ENCODE peak calls at places on chromosomes 16 and 17, in eight cellular contexts. Q is H1, N is esophagus muscularis mucosa, F is K562, K is stomach, R is A549, H is GM12878, D is sigmoid colon. O is an unnamed sample.

GRCh38 chr16:924806-925205 is 46.0 kb downstream of the LMF1 start:
- DNase-seq in F (no peak), K (no peak), Q (no peak), H (no peak), R (no peak), D (no peak), N (no peak), O (no peak)

GRCh38 chr16:76232704-76233103 is 44.5 kb upstream of the CNTNAP4 start:
- DNase-seq in K (no peak), F (no peak), H (no peak), R (no peak), D (no peak), Q (no peak), N (no peak), O (no peak)

GRCh38 chr17:31052187-31052889 is 42.4 kb upstream of the NF1 start:
- DNase-seq in N (no peak), K (no peak), Q (no peak), H (no peak), R (no peak), D (peak), F (peak), O (no peak)

GRCh38 chr17:962650-963049 is 16.9 kb downstream of the NXN start:
- DNase-seq in F (no peak), Q (no peak), H (no peak), R (no peak), D (no peak), K (no peak), N (no peak), O (no peak)

GRCh38 chr17:79155701-79156100 is 81.1 kb downstream of the ENGASE start:
- DNase-seq in K (no peak), Q (no peak), N (no peak), D (no peak), F (no peak), H (no peak), R (no peak), O (no peak)

GRCh38 chr17:58046230-58047094 is 36.8 kb upstream of the DYNLL2 start:
- DNase-seq in F (no peak), R (no peak), K (no peak), D (no peak), N (no peak), Q (no peak), H (no peak), O (no peak)

GRCh38 chr16:87780385-87780989 is 14.7 kb upstream of the KLHDC4 start:
- DNase-seq in F (peak), K (peak), H (peak), R (no peak), N (no peak), D (no peak), Q (no peak), O (no peak)

GRCh38 chr16:1078579-1079021 is 6.1 kb downstream of the SSTR5 start:
- DNase-seq in Q (no peak), F (no peak), N (no peak), R (peak), D (no peak), H (no peak), K (peak), O (no peak)

GRCh38 chr17:74045608-74046007 is 157.9 kb upstream of the RPL38 start:
- DNase-seq in F (no peak), H (no peak), R (no peak), K (no peak), D (no peak), Q (no peak), N (no peak), O (no peak)

GRCh38 chr16:23509763-23510153 is 536 bp downstream of the GGA2 start:
- DNase-seq in Q (no peak), R (no peak), D (no peak), K (no peak), N (no peak), F (no peak), H (no peak), O (peak)

GRCh38 chr16:78775161-78775561 is 675.7 kb downstream of the WWOX start:
- DNase-seq in N (no peak), R (no peak), Q (no peak), D (no peak), K (no peak), H (no peak), F (no peak), O (no peak)

GRCh38 chr17:21218831-21219380 is 4.9 kb upstream of the TMEM11 start:
- DNase-seq in F (no peak), R (no peak), D (no peak), K (no peak), N (no peak), H (no peak), Q (no peak), O (no peak)

GRCh38 chr17:7296189-7296861 is 1.9 kb upstream of the YBX2 start:
- DNase-seq in Q (no peak), H (no peak), N (peak), K (peak), F (peak), D (peak), R (peak), O (peak)

GRCh38 chr17:58267347-58268324 is 13.1 kb downstream of the MPO start:
- DNase-seq in F (no peak), H (no peak), R (no peak), Q (no peak), D (no peak), N (no peak), K (no peak), O (no peak)

GRCh38 chr16:89019511-89019910 is 42.5 kb upstream of the CBFA2T3 start:
- DNase-seq in D (peak), F (no peak), K (no peak), H (no peak), Q (no peak), N (no peak), R (no peak), O (no peak)

GRCh38 chr17:66805567-66805966 is 29.4 kb upstream of the CACNG5 start:
- DNase-seq in K (no peak), F (no peak), N (no peak), D (peak), Q (no peak), R (no peak), H (no peak), O (no peak)

GRCh38 chr17:69870751-69871199 is 204.2 kb upstream of the KCNJ16 start:
- DNase-seq in K (no peak), R (no peak), Q (peak), H (no peak), D (no peak), F (no peak), N (no peak), O (no peak)

GRCh38 chr17:2893422-2893914 is 97.2 kb downstream of the RAP1GAP2 start:
- DNase-seq in F (no peak), N (no peak), Q (no peak), R (no peak), H (no peak), D (no peak), K (peak), O (no peak)

GRCh38 chr17:2885751-2886150 is 89.5 kb downstream of the RAP1GAP2 start:
- DNase-seq in N (no peak), F (no peak), Q (no peak), K (no peak), D (no peak), R (no peak), H (no peak), O (no peak)

GRCh38 chr17:2892305-2892971 is 96.2 kb downstream of the RAP1GAP2 start:
- DNase-seq in Q (no peak), F (no peak), N (no peak), R (peak), H (no peak), K (peak), D (no peak), O (no peak)

GRCh38 chr17:2894782-2895181 is 98.5 kb downstream of the RAP1GAP2 start:
- DNase-seq in N (no peak), H (no peak), F (no peak), K (peak), D (no peak), Q (no peak), R (no peak), O (no peak)

GRCh38 chr17:2889256-2889655 is 93.0 kb downstream of the RAP1GAP2 start:
- DNase-seq in F (no peak), N (no peak), Q (no peak), D (no peak), H (no peak), K (no peak), R (no peak), O (no peak)
- TF ChIP-seq POLR2A in F (no peak), N (no peak), Q (no peak), D (no peak), H (no peak), K (no peak), R (no peak), O (no peak)

GRCh38 chr17:50027639-50028206 is 28.2 kb upstream of the ITGA3 start:
- DNase-seq in D (peak), H (no peak), R (peak), F (no peak), K (peak), Q (no peak), N (no peak), O (peak)
- TF ChIP-seq EP300 in D (no peak), H (no peak), R (no peak), F (no peak), K (no peak), Q (no peak), N (no peak), O (no peak)

GRCh38 chr16:71443714-71444113 is 1.9 kb upstream of the TLE7 start:
- DNase-seq in H (no peak), F (no peak), R (no peak), N (no peak), K (no peak), Q (no peak), D (no peak), O (no peak)

GRCh38 chr16:71439531-71439930 is 2.3 kb downstream of the TLE7 start:
- DNase-seq in R (no peak), H (no peak), F (no peak), Q (no peak), N (no peak), D (no peak), K (no peak), O (no peak)

GRCh38 chr16:71441348-71441781 is 489 bp downstream of the TLE7 start:
- DNase-seq in Q (no peak), R (no peak), H (no peak), F (peak), D (no peak), K (no peak), N (no peak), O (no peak)

GRCh38 chr16:71442041-71442440 is at the start of gene TLE7:
- DNase-seq in N (no peak), H (no peak), D (no peak), R (no peak), F (no peak), K (no peak), Q (no peak), O (no peak)

DNA sequence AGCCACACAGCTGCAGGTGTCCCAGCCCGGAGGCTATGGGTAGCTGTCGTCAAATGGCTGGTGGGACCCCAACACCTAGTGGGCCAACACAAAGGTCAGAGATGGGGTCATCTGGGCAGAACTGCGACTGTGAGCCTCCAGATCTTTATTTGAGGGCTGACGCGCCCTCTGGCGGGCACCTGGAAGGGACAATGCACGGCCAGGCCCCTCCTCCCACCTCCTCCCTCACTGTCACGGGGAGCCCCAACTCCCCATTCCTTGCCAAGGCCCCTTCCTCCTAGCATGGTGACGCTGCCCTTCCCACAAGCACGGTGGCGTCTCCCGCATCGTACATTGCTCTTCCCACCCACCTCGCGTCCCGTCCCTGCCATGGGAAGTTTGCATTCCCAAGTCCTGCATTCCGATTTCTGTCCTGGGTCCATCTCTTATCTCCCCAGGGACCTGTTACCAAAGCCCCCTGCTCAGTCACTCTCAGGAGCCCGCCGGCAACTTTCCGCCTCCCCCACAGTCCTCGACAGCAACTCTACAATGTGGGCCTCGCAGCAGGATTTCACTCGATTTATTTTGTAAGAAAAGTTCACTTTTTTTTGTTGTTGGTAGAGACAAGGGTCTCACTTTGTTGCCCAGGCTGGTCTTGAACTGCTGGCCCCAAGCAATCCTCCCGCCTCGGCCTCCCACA is 1.0 kb downstream of the TLE7 start:
- DNase-seq in N (no peak), Q (peak), K (no peak), R (no peak), H (no peak), D (no peak), F (peak), O (no peak)
- TF ChIP-seq CTCF in N (no peak), Q (peak), K (no peak), R (no peak), H (peak), D (no peak), F (peak), O (no peak)

GRCh38 chr17:49708515-49709161 is 874 bp upstream of the SLC35B1 start:
- DNase-seq in R (no peak), F (peak), D (no peak), H (no peak), Q (no peak), K (no peak), N (no peak), O (no peak)
- TF ChIP-seq POLR2A in R (no peak), F (no peak), D (no peak), H (no peak), Q (no peak), K (no peak), N (no peak), O (no peak)

DNA sequence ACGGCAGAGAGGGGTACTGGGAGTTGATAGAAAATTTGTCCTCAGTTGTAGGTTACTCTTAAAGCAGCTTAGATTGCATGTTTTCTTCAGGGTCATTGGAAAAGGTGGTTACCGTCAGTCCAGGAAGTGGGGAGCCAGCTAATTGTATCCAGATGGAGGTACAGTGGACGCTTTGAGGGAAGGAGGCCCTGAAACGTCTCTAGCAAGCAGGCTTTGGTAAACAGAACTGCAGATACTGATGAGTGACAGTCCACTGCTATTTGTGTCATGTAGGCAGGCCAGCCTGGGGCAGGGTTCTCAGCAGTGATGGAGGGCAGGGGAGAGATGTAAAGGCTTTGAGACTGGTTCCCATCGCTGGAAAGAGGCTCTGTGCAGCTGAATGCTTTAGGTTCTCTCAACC is 30.2 kb upstream of the ST6GALNAC1 start:
- DNase-seq in R (no peak), Q (no peak), D (no peak), N (no peak), K (no peak), F (no peak), H (no peak), O (no peak)
- TF ChIP-seq EP300 in R (no peak), Q (no peak), D (no peak), N (no peak), K (no peak), F (no peak), H (no peak), O (no peak)

DNA sequence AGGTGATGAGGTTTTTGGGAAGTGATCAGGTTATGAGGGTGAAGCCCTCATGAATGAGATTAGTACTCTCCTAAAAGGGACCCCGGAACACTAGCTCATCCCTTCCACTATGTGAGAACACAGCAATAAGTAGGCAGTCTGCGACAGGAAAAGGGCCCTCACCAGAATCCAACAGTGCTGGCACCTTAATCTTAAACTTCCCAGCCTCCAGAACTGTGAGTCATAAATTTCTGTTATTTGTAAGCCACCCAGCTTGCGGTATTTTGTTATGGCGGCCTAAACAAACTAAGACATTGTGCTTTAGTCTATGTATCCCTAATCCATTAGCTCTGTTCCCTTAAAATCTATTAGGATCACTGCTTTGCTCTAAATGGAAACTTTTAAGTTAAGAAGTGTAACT is 8.5 kb downstream of the SLFN12 start:
- DNase-seq in H (no peak), R (no peak), K (no peak), F (no peak), N (no peak), D (no peak), Q (no peak), O (no peak)
- TF ChIP-seq CTCF in H (no peak), R (no peak), K (no peak), F (no peak), N (no peak), D (no peak), Q (no peak), O (no peak)

GRCh38 chr17:28199115-28199514 is 119.9 kb upstream of the TMEM97 start:
- DNase-seq in F (no peak), K (no peak), Q (no peak), H (no peak), D (no peak), R (no peak), N (no peak), O (no peak)
- TF ChIP-seq POLR2A in F (no peak), K (no peak), Q (no peak), H (no peak), D (no peak), R (no peak), N (no peak), O (no peak)

DNA sequence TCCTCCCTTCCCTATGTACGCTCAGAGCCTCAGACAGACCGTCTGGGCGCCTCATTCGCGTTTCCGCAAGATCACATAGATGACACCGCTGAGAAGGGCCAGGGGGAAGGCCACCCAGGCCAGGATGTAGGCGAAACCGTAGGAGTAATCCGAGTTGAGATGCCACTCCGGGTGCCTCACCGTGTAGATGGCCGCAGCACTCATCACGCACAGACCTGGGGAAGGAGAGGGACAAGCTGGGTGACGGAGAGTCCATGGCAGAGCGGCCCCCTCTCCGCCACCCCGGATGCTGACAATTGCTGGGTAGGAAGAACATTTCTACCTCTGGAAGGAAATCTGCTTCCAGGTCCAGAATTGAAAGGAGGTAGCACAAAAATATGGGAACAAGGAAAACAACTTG is 34.3 kb downstream of the PMP22 start:
- DNase-seq in N (no peak), K (no peak), D (no peak), Q (no peak), H (no peak), R (no peak), F (no peak), O (no peak)
- TF ChIP-seq EP300 in N (no peak), K (no peak), D (no peak), Q (no peak), H (no peak), R (no peak), F (no peak), O (no peak)

DNA sequence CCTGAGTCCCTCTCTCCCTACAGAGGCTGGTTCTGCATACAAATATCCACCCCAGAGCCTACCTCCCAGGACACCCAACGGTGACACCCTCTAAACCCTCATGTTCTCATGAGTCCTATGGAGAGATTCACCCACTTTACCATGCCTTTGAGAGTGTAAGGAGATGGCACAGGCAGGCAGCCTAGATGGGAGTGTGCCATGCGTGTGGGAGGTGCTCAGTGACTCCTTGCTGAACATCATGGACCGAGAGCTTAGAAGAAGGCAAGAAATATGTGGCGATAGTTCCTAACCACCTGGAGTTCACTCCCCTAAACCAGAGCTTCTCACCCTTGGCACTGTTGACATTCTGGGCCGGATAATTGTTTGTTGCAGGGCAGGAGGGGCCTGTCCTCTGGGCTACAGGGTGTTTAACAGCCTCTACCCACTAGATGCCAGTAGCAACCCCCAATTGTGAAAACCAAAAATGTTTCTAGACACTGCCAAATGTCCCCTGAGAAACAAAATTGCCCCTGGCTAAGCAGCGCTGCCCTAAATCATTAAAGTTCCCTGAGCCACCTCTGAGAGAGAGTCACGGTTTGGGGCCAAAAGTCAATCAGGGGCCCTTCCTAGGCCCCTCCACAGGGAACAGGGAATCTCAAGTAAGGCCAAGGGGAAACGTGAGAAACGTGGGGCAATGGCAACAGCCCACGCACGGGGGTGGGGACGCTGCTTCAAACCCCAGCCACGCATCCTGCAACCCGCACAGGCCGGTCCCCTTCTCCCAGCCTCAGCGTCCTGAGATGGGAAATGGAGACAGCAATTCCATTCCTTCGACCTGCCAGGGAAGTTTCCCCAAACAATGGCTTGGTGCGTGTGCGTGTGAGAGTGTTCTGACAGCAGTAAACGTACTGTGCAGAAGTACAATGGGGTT is 66.8 kb downstream of the C16orf78 start:
- DNase-seq in R (no peak), Q (no peak), H (no peak), D (peak), F (no peak), K (no peak), N (no peak), O (no peak)
- TF ChIP-seq CTCF in R (no peak), Q (peak), H (no peak), D (no peak), F (no peak), K (no peak), N (no peak), O (no peak)